ENCODE peak calls at places on chromosomes 6 and 20, in eight cellular contexts. X, K, E, G, B, Y, T and O are unnamed samples.

GRCh38 chr6:129648819-129649491 is 61.0 kb downstream of the ARHGAP18 start:
- DNase-seq in X (no peak), T (no peak), Y (no peak), K (no peak), E (no peak), G (no peak), B (no peak), O (no peak)

GRCh38 chr6:31948753-31949413 is 3.0 kb downstream of the CFB start:
- DNase-seq in Y (no peak), B (peak; percentile 67), E (no peak), G (no peak), K (no peak), T (no peak), X (no peak), O (no peak)

GRCh38 chr6:44169886-44170570 is 11.4 kb downstream of the CAPN11 start:
- DNase-seq in G (no peak), E (no peak), B (no peak), Y (no peak), K (no peak), T (no peak), X (no peak), O (no peak)

GRCh38 chr6:71527831-71528377 is 239.3 kb downstream of the OGFRL1 start:
- DNase-seq in T (no peak), B (no peak), Y (no peak), X (no peak), E (no peak), G (no peak), K (no peak), O (no peak)

GRCh38 chr6:102387351-102388033 is 994.0 kb downstream of the GRIK2 start:
- DNase-seq in K (no peak), B (peak; percentile 45), T (no peak), E (no peak), Y (no peak), G (no peak), X (no peak), O (no peak)

GRCh38 chr6:163170294-163170883 is 244.1 kb upstream of the QKI start:
- DNase-seq in B (no peak), K (no peak), Y (no peak), X (no peak), G (no peak), E (no peak), T (peak; percentile 29), O (no peak)

GRCh38 chr6:48813821-48814220 is 649.2 kb downstream of the MMUT start:
- DNase-seq in K (no peak), B (no peak), E (no peak), X (no peak), Y (no peak), G (no peak), T (no peak), O (no peak)

GRCh38 chr6:138446821-138447220 is 42.8 kb downstream of the HEBP2 start:
- DNase-seq in G (no peak), E (no peak), T (no peak), X (no peak), Y (no peak), K (peak; percentile 29), B (no peak), O (no peak)

GRCh38 chr20:32152421-32153155 is 43.1 kb downstream of the TM9SF4 start:
- DNase-seq in B (no peak), K (no peak), T (no peak), Y (peak; percentile 70), E (no peak), X (no peak), G (peak; percentile 5), O (no peak)

GRCh38 chr20:34302723-34303528 is at the start of gene AHCY:
- DNase-seq in Y (peak; percentile 99), X (peak; percentile 95), E (peak; percentile 96), K (peak; percentile 99), T (peak; percentile 97), B (peak; percentile 98), G (peak; percentile 99), O (peak; percentile 90)

GRCh38 chr20:34300809-34301586 is 2.2 kb downstream of the AHCY start:
- DNase-seq in B (no peak), G (no peak), X (no peak), K (no peak), Y (no peak), E (no peak), T (peak; percentile 55), O (no peak)

GRCh38 chr20:34301587-34302311 is 1.4 kb downstream of the AHCY start:
- DNase-seq in E (no peak), B (no peak), X (no peak), K (no peak), Y (no peak), G (no peak), T (peak; percentile 73), O (no peak)

GRCh38 chr20:34299925-34300806 is 3.0 kb downstream of the AHCY start:
- DNase-seq in Y (no peak), K (no peak), T (no peak), G (no peak), E (no peak), X (no peak), B (no peak), O (no peak)

DNA sequence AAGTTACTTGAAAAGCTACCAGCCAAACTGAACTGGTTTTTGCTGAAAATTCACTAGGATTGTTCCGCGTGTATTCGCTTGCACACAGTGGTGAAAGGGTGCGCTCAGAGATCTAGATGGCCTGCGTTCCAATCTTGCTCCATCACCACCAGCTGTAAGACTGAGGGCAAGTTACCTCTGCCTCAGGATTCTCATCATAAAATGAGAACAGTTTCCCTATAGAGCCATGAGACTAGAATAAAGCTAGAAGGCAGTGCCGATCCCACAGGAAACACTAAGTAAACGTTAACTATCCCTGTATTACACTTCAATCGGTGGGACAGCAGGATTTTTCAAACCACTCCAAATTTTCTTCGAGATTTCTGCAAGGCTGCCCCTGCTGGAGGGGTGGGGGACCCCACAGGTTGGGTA is 838 bp downstream of the AHCY start:
- DNase-seq in G (no peak), B (peak; percentile 25), K (no peak), E (no peak), T (no peak), X (no peak), Y (no peak), O (no peak)
- TF ChIP-seq CTCF in G (no peak), B (no peak), K (no peak), E (no peak), T (no peak), X (no peak), Y (no peak), O (no peak)

DNA sequence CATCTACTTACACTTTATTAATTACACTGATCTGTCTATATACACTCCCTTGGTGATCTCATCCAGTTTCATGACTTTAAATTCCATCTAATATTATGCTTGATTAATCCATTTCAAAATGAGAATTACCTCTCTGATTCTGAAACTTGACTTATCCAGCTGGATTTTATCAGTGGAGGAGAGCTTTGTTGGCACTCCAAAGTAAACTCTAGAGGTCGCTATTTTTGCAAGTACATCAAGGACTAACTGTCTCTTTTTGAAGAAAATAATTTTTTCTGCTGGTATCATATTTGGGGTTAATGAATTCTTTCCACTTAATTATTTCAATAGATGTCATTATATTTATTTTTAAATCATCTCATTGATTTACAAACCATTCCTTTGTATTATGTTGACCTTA is 630.3 kb upstream of the MAN1A1 start:
- DNase-seq in Y (no peak), G (no peak), X (no peak), E (no peak), K (no peak), T (no peak), B (no peak), O (no peak)
- TF ChIP-seq CTCF in Y (no peak), G (no peak), X (no peak), E (no peak), K (no peak), T (peak; percentile 31), B (peak; percentile 71), O (no peak)

GRCh38 chr20:56817780-56818675 is 188.9 kb downstream of the TFAP2C start:
- DNase-seq in X (no peak), E (no peak), G (no peak), K (no peak), T (no peak), B (no peak), Y (no peak), O (no peak)
- TF ChIP-seq CTCF in X (no peak), E (no peak), G (no peak), K (no peak), T (no peak), B (peak; percentile 16), Y (no peak), O (no peak)

GRCh38 chr6:117167520-117168271 is 97.7 kb upstream of the VGLL2 start:
- DNase-seq in K (no peak), Y (no peak), X (no peak), T (peak; percentile 4), E (no peak), G (no peak), B (peak; percentile 99), O (no peak)
- TF ChIP-seq CTCF in K (no peak), Y (no peak), X (no peak), T (peak; percentile 8), E (no peak), G (no peak), B (peak; percentile 35), O (no peak)

GRCh38 chr20:12808006-12808567 is 200.7 kb upstream of the SPTLC3 start:
- DNase-seq in T (no peak), Y (no peak), E (no peak), G (no peak), K (no peak), X (no peak), B (no peak), O (no peak)
- TF ChIP-seq CTCF in T (no peak), Y (no peak), E (no peak), G (no peak), K (no peak), X (no peak), B (no peak), O (no peak)

DNA sequence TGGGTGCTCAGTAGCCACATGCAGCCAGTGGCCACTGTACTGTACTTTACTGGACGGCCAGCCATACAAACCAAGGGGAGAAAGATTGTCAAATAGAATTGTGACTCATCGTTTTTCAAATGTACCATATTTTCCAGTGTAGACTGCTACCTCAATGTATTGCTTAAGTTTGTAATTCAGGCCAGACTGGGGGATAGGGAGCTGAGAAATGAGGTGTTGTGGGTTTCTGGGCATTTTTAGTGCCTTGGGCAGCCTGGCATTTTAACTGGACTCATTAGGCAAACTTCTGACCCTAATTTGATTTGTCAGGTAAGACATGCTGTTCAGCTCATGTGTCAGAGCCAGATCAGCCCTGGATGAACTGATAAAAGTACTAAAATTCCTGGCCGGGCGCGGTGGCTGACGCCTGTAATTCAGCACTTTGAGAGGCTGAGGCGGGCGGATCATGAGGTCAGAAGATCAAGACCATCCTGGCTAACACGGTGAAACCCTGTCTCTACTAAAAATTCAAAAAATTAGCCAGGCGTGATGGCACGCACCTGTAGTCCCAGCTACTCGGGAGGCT is 14.8 kb downstream of the PXT1 start:
- DNase-seq in T (no peak), K (no peak), E (no peak), Y (no peak), X (no peak), G (no peak), B (peak; percentile 41), O (no peak)
- TF ChIP-seq CTCF in T (no peak), K (no peak), E (no peak), Y (no peak), X (no peak), G (no peak), B (no peak), O (no peak)

GRCh38 chr6:6723792-6724318 is 135.3 kb downstream of the LY86 start:
- DNase-seq in K (no peak), X (no peak), Y (no peak), G (no peak), T (no peak), E (no peak), B (no peak), O (no peak)
- TF ChIP-seq CTCF in K (no peak), X (no peak), Y (no peak), G (no peak), T (no peak), E (no peak), B (no peak), O (no peak)